ENCODE peak calls at places on chromosome 14, in ten cellular contexts. I, B, X, P, A, D, M, J, Q and K are unnamed samples.

GRCh38 chr14:53306267-53306721 is 153.2 kb upstream of the DDHD1 start:
- DNase-seq in X (peak; percentile 22), J (peak; percentile 28), P (peak; percentile 34), M (peak; percentile 82), B (no peak), D (peak; percentile 19), I (no peak), A (peak; percentile 53), Q (peak; percentile 47), K (peak; percentile 86)

GRCh38 chr14:88895116-88895515 is 70.7 kb downstream of the TTC8 start:
- DNase-seq in A (no peak), B (no peak), X (no peak), J (no peak), P (no peak), D (peak; percentile 81), M (no peak), I (no peak), Q (peak; percentile 14), K (no peak)

GRCh38 chr14:91274796-91275195 is 30.3 kb upstream of the GPR68 start:
- DNase-seq in D (no peak), P (no peak), Q (no peak), I (no peak), X (no peak), A (no peak), J (no peak), M (no peak), B (no peak), K (no peak)

GRCh38 chr14:103538291-103539055 is 9.5 kb downstream of the TRMT61A start:
- DNase-seq in A (no peak), B (no peak), D (no peak), P (peak; percentile 56), I (no peak), J (no peak), M (peak; percentile 58), X (no peak), Q (no peak), K (no peak)

GRCh38 chr14:52711666-52712065 is 4.7 kb downstream of the PSMC6 start:
- DNase-seq in X (no peak), D (no peak), Q (no peak), P (no peak), I (no peak), B (no peak), M (no peak), A (no peak), J (no peak), K (no peak)

GRCh38 chr14:73833530-73834257 is 17.9 kb upstream of the PTGR2 start:
- DNase-seq in P (no peak), B (no peak), Q (peak; percentile 47), M (peak; percentile 62), X (no peak), D (no peak), J (no peak), A (peak; percentile 39), I (no peak), K (no peak)

GRCh38 chr14:101762530-101763101 is 1.1 kb downstream of the PPP2R5C start:
- DNase-seq in P (no peak), M (no peak), A (no peak), I (no peak), Q (no peak), B (no peak), J (no peak), X (no peak), D (no peak), K (no peak)

GRCh38 chr14:35368993-35369392 is 35.6 kb downstream of the NFKBIA start:
- DNase-seq in Q (no peak), I (no peak), J (no peak), B (no peak), X (no peak), P (no peak), M (no peak), A (no peak), D (no peak), K (no peak)

GRCh38 chr14:29282169-29282568 is 515.6 kb downstream of the FOXG1 start:
- DNase-seq in I (no peak), M (no peak), B (no peak), J (no peak), X (no peak), P (no peak), A (no peak), D (no peak), Q (no peak), K (no peak)

GRCh38 chr14:78863143-78863542 is 693.0 kb downstream of the NRXN3 start:
- DNase-seq in I (no peak), P (no peak), B (no peak), J (no peak), A (no peak), X (no peak), M (no peak), D (no peak), Q (peak; percentile 12), K (no peak)

GRCh38 chr14:65281991-65282908 is 130.3 kb upstream of the FUT8 start:
- DNase-seq in X (no peak), M (no peak), P (no peak), A (no peak), Q (no peak), J (no peak), I (no peak), B (no peak), D (no peak), K (no peak)

GRCh38 chr14:22748691-22749090 is 17.8 kb upstream of the OXA1L start:
- DNase-seq in J (no peak), P (no peak), M (no peak), Q (no peak), I (no peak), A (no peak), B (no peak), D (no peak), X (no peak), K (no peak)

GRCh38 chr14:20866963-20867362 is 24.2 kb upstream of the RNASE3 start:
- DNase-seq in A (no peak), Q (peak; percentile 27), X (no peak), D (no peak), I (no peak), J (peak; percentile 16), P (no peak), B (no peak), M (no peak), K (no peak)

GRCh38 chr14:62667515-62667914 is 377.7 kb downstream of the KCNH5 start:
- DNase-seq in M (no peak), B (no peak), D (no peak), P (no peak), A (no peak), X (no peak), J (no peak), Q (peak; percentile 7), I (no peak), K (no peak)

GRCh38 chr14:96594961-96595360 is 92.8 kb downstream of the PAPOLA start:
- DNase-seq in M (no peak), X (no peak), A (no peak), D (no peak), P (no peak), B (no peak), I (no peak), Q (no peak), J (no peak), K (no peak)
- TF ChIP-seq POLR2A in M (no peak), X (no peak), A (no peak), D (no peak), P (no peak), B (no peak), I (no peak), Q (no peak), J (no peak), K (no peak)

GRCh38 chr14:68784298-68784910 is 8.5 kb downstream of the ZFP36L1 start:
- DNase-seq in J (no peak), D (no peak), P (peak; percentile 81), B (peak; percentile 86), X (peak; percentile 87), Q (peak; percentile 97), A (peak; percentile 58), M (peak; percentile 65), I (no peak), K (peak; percentile 50)
- TF ChIP-seq POLR2A in J (no peak), D (no peak), P (no peak), B (no peak), X (peak; percentile 11), Q (no peak), A (no peak), M (no peak), I (no peak), K (no peak)

GRCh38 chr14:105093426-105094192 is 28.4 kb upstream of the GPR132 start:
- DNase-seq in I (no peak), J (peak; percentile 77), B (peak; percentile 90), Q (peak; percentile 93), P (peak; percentile 83), A (peak; percentile 87), D (peak; percentile 83), M (peak; percentile 89), X (peak; percentile 88), K (peak; percentile 87)
- TF ChIP-seq POLR2A in I (no peak), J (no peak), B (no peak), Q (peak; percentile 59), P (no peak), A (no peak), D (peak; percentile 52), M (peak; percentile 41), X (peak; percentile 62), K (no peak)

GRCh38 chr14:50084666-50085065 is 31.7 kb downstream of the VCPKMT start:
- DNase-seq in D (no peak), X (no peak), B (no peak), P (no peak), I (no peak), A (no peak), M (no peak), Q (no peak), J (no peak), K (no peak)

GRCh38 chr14:50082308-50082742 is 34.0 kb downstream of the VCPKMT start:
- DNase-seq in B (no peak), J (no peak), P (no peak), I (no peak), M (no peak), D (no peak), X (no peak), A (no peak), Q (no peak), K (no peak)

GRCh38 chr14:50083467-50084337 is 32.7 kb downstream of the VCPKMT start:
- DNase-seq in B (no peak), P (no peak), D (no peak), J (no peak), M (no peak), X (no peak), Q (no peak), A (no peak), I (no peak), K (no peak)

GRCh38 chr14:50085570-50086315 is 30.6 kb downstream of the VCPKMT start:
- DNase-seq in I (no peak), A (no peak), J (no peak), Q (no peak), X (no peak), D (no peak), B (no peak), M (no peak), P (no peak), K (no peak)

DNA sequence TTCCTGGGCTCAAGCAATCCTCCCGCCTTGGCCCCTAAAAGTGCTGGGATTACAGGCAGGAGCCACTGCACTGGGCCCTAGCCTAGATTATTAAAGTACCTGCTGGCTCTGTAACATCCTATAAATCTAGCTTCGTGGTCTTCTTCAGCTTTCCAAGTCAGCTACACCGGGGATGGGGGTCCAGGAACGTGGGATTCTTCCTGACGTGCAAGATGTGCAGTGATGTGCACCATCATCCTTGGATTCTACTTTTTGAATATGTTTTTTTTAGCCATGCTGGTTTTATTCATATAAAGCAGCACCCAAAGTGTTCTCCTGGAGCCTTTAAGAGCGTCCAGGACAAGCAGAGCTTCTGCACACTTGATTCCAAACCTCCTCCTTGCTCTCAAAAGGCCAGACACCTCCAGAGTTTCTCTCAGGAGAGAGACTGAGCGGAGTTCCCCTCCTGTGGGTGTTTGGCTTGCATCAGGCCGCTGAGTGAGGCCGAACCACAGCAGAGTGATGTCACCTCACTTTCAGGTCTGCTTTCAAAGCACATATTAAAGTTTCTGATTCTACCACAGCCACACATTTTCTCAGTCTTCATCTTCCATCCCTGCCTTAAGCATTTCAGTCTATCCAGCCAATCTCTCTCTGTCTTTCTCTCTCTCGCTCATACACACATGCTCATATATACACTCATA is 33.4 kb downstream of the VCPKMT start:
- DNase-seq in Q (no peak), P (peak; percentile 57), A (peak; percentile 58), M (no peak), D (no peak), X (peak; percentile 74), I (no peak), B (peak; percentile 57), J (no peak), K (peak; percentile 38)
- TF ChIP-seq POLR2A in Q (no peak), P (no peak), A (no peak), M (no peak), D (no peak), X (peak; percentile 41), I (no peak), B (no peak), J (no peak), K (no peak)